ENCODE peak calls at places on chromosomes 3 and 15, in five cellular contexts. S is K562, T is GM12878, H is IMR-90, O is HepG2. C is an unnamed sample.

GRCh38 chr15:92638709-92639365 is 16.7 kb downstream of the FAM174B start:
- DNase-seq in S (no peak), T (no peak), H (no peak), O (no peak), C (no peak)

GRCh38 chr3:195893516-195893915 is 14.8 kb downstream of the TNK2 start:
- DNase-seq in S (no peak), T (no peak), H (no peak), O (no peak), C (no peak)

GRCh38 chr3:197520311-197521276 is 35.2 kb downstream of the BDH1 start:
- DNase-seq in S (peak; percentile 65), T (no peak), H (peak; percentile 80), O (peak; percentile 96), C (peak; percentile 94)

GRCh38 chr3:187648177-187648576 is 22.0 kb downstream of the SST start:
- DNase-seq in S (no peak), T (peak; percentile 1), H (no peak), O (no peak), C (no peak)

GRCh38 chr3:176906046-176906905 is 291.0 kb downstream of the TBL1XR1 start:
- DNase-seq in S (no peak), T (no peak), H (peak; percentile 90), O (peak; percentile 23), C (no peak)

GRCh38 chr3:77313843-77314242 is 273.9 kb downstream of the ROBO2 start:
- DNase-seq in S (no peak), T (no peak), H (peak; percentile 28), O (no peak), C (no peak)

GRCh38 chr15:33013827-33014445 is 180.6 kb downstream of the FMN1 start:
- DNase-seq in S (no peak), T (no peak), H (peak; percentile 80), O (no peak), C (peak; percentile 75)

GRCh38 chr3:147934316-147935188 is 525.4 kb downstream of the ZIC1 start:
- DNase-seq in S (no peak), T (no peak), H (no peak), O (no peak), C (no peak)

GRCh38 chr15:66706225-66706732 is 4.2 kb downstream of the SMAD6 start:
- DNase-seq in S (peak; percentile 60), T (no peak), H (peak; percentile 35), O (no peak), C (no peak)

GRCh38 chr3:120429921-120430361 is 20.9 kb downstream of the FSTL1 start:
- DNase-seq in S (no peak), T (no peak), H (peak; percentile 78), O (no peak), C (no peak)

DNA sequence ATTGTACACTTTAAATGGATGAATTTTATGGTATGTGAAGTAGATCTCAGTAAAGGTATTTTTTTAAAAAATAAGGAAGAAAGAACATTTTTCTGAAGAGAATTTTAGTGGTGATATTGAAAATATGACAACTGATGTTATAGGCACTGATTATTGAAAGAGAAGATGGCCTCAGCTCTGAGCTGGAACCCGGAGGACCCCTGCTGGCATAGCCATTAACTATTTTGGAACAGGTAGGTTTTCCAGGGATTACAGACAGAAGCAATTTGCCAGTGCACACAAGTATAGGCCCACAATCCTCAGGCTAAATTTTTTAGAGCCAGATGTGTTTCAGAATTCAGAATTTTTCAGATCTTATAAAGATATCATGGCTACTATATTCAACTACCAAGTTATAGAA is 315.9 kb upstream of the GPR149 start:
- DNase-seq in S (no peak), T (no peak), H (no peak), O (no peak), C (no peak)
- TF ChIP-seq BHLHE40 in S (no peak), T (no peak), H (no peak), O (no peak), C (no peak)

DNA sequence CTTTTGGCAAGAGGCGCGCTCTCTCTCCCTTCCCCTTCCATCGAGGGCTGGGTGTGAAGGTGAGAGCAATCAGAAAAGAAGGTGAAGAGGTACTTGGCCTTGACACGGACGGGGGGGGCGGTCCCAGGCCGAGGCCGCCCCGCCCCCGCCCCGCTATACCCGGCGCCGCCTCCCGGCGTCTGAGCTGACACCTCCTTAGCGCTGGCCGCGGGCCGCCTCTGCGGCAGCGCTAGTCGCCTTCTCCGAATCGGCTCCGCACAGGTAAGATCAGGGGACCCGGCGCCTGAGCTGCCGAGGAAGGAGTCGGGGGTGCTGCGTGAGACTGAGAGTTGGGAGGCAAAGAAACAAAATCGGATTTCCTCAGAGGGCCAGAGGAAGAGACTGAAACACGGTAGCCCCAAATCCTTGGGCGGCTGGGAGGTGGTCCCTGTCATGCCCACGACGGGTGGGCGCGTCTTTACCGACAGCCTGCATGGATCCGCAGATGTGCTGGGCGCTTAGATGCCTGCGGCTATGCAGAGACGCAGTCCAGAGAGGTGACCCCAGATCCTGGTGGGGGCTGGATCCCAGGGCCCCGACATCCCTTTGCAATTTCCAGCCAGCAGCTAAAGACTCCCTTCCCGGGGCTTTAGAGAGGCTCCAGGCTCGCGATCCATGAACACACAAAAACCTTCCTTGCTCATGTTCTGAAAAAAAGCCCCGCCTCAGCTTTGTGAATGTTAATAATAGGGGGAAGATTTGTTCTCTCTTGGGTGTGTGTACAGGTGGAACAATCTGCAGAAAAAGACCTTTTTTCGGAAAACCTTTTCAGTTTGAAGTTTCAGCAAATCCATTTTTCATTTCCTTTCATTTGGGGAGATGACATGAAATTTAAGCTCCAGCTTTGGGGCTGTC is at the start of gene ENTPD3:
- DNase-seq in S (peak; percentile 89), T (no peak), H (no peak), O (no peak), C (no peak)
- H3K4me3 ChIP-seq in S (peak within 1 kb of the TSS; percentile 35), T (no peak within 1 kb of the TSS), H (peak within 1 kb of the TSS; percentile 28), O (no peak within 1 kb of the TSS), C (peak within 1 kb of the TSS; percentile 36)

GRCh38 chr3:12423918-12424634 is 60.2 kb upstream of the TSEN2 start:
- DNase-seq in S (no peak), T (no peak), H (peak; percentile 58), O (no peak), C (no peak)
- TF ChIP-seq BHLHE40 in S (no peak), T (no peak), H (no peak), O (no peak), C (no peak)

DNA sequence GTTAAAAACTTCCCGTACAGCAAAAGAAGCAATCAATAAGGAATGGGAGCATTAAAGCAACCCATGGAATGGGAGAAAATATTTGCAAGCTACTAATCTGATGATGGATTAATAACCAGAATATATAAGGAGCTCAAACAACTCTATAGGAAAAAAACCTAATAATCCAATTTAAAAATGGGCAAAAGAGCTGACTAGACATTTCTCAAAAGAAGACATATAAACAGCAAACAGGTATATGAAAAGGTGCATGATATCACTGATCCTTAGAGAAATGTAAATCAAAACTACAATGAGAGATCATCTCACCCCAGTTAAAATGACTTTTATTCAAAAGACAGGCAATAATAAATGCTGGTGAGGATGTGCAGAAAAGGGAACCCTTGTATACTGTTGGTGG is 52.7 kb upstream of the POU1F1 start:
- DNase-seq in S (no peak), T (no peak), H (no peak), O (no peak), C (no peak)
- H3K4me3 ChIP-seq in S (no peak overlapping the region), T (no peak overlapping the region), H (no peak overlapping the region), O (no peak overlapping the region), C (no peak overlapping the region)

GRCh38 chr3:141979050-141979671 is 102.7 kb downstream of the ATP1B3 start:
- DNase-seq in S (no peak), T (no peak), H (peak; percentile 85), O (no peak), C (peak; percentile 44)
- TF ChIP-seq BHLHE40 in S (no peak), T (no peak), H (no peak), O (no peak), C (no peak)

DNA sequence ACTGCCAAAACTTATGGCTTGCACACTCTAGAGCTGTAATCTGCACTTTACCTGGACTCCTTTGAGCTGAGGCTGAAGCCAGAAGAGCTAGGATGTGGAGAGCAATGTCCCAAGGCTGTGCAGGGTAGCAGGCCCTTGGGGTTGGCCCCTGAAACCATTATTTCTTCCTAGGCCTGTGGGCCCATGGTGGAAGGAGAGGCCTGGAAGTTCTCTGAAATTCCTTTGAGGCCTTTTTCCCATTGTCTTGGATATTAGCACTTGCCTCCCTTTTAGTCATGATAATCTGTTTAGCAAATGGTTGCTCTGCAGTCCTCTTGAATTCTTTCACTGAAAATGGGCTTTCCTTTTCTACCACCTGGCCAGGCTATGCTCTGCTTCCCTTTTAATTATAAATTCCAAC is 102.0 kb upstream of the SGO1 start:
- DNase-seq in S (no peak), T (no peak), H (no peak), O (no peak), C (no peak)
- H3K4me3 ChIP-seq in S (no peak overlapping the region), T (no peak overlapping the region), H (no peak overlapping the region), O (no peak overlapping the region), C (no peak overlapping the region)

DNA sequence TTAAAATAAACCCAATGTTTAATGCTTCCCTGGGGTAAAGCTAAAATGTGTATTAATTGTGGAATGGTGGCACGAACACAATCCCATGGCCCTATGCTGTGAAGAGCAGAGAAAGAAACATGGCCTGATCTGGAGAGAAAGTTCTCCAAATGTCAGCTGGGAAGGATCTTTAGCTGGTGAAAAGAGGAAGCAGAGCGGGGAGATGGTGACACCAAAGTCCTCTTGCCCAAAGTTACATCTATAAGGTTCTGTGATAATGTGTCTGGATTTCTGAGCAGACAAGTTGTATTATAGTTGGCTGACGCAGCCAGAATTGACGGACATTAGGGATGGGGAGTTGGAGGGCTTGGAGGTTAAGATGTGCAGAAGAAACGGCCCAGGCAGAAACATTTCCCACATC is 196.2 kb downstream of the CHST2 start:
- DNase-seq in S (no peak), T (no peak), H (no peak), O (no peak), C (no peak)
- TF ChIP-seq BHLHE40 in S (no peak), T (no peak), H (no peak), O (no peak), C (no peak)

C was measured in A549.